ENCODE peak calls at places on chromosomes 12 and 14, in eight cellular contexts. O is Ammon's horn, H is WTC11, A is NCI-H146, W is fibroblast of lung, T is HCEC 1CT, J is NCI-H510A, B is substantia nigra. I is an unnamed sample.

GRCh38 chr12:57151741-57152407 is 4.5 kb upstream of the LRP1-AS start:
- DNase-seq in J (no peak), O (peak), A (peak), H (no peak), W (peak), T (peak), B (no peak), I (no peak)

GRCh38 chr14:70906785-70907171 is 481 bp upstream of the PCNX1 start:
- DNase-seq in A (peak), B (no peak), J (no peak), H (no peak), W (no peak), O (no peak), T (no peak), I (no peak)

GRCh38 chr14:95024380-95024779 is 132.9 kb downstream of the DICER1 start:
- DNase-seq in A (no peak), J (no peak), W (no peak), H (no peak), B (no peak), O (no peak), T (no peak), I (no peak)

GRCh38 chr14:34038358-34039057 is 87.6 kb upstream of the EGLN3 start:
- DNase-seq in B (no peak), H (no peak), W (no peak), A (no peak), T (no peak), O (no peak), J (no peak), I (no peak)

GRCh38 chr12:48936379-48936979 is 11.2 kb upstream of the FKBP11 start:
- DNase-seq in T (peak), W (peak), O (peak), H (peak), B (peak), A (peak), J (no peak), I (peak)

GRCh38 chr12:131831021-131831571 is 2.9 kb downstream of the MMP17 start:
- DNase-seq in B (no peak), T (peak), J (peak), W (peak), A (peak), H (peak), O (no peak), I (no peak)

GRCh38 chr12:109529618-109530300 is 43.5 kb downstream of the MMAB start:
- DNase-seq in B (no peak), A (no peak), J (no peak), W (no peak), T (no peak), O (peak), H (no peak), I (no peak)

GRCh38 chr14:99758121-99758871 is 34.9 kb upstream of the EML1 start:
- DNase-seq in H (peak), W (peak), O (no peak), A (no peak), J (no peak), T (peak), B (no peak), I (no peak)

GRCh38 chr14:104239185-104239775 is 100.9 kb downstream of the KIF26A start:
- DNase-seq in T (no peak), A (no peak), B (no peak), O (no peak), W (no peak), H (no peak), J (no peak), I (no peak)

GRCh38 chr12:131356485-131356884 is 354.4 kb upstream of the SFSWAP start:
- DNase-seq in T (no peak), B (no peak), H (no peak), O (no peak), W (no peak), J (no peak), A (no peak), I (no peak)

GRCh38 chr12:98752726-98753125 is 107.6 kb downstream of the APAF1 start:
- DNase-seq in T (no peak), J (no peak), B (no peak), A (no peak), W (no peak), H (no peak), O (no peak), I (no peak)

GRCh38 chr12:127455347-127456265 is 811.4 kb upstream of the TMEM132C start:
- DNase-seq in B (no peak), W (no peak), T (no peak), A (peak), O (no peak), H (peak), J (peak), I (no peak)

GRCh38 chr12:89552376-89552775 is 26.5 kb upstream of the POC1B start:
- DNase-seq in W (no peak), O (no peak), T (peak), B (no peak), H (no peak), J (no peak), A (no peak), I (no peak)